ENCODE peak calls at places on chromosomes 16 and 17, in five cellular contexts. W, B, H, G and K are unnamed samples.
A peak's percentile ranks its signal among the peaks of the same experiment; 100 is the strongest.

GRCh38 chr17:43563262-43564079 is 17.3 kb upstream of the ETV4 start:
- DNase-seq in W (no peak), B (no peak), H (no peak), G (no peak), K (no peak)

GRCh38 chr16:84090212-84090611 is 26.5 kb downstream of the MBTPS1 start:
- DNase-seq in W (no peak), B (no peak), H (no peak), G (no peak), K (no peak)

GRCh38 chr17:3861761-3862681 is 16.0 kb upstream of the NCBP3 start:
- DNase-seq in W (no peak), B (no peak), H (no peak), G (no peak), K (peak; percentile 84)

GRCh38 chr17:64399071-64399766 is 8.6 kb upstream of the PECAM1 start:
- DNase-seq in W (no peak), B (no peak), H (no peak), G (no peak), K (no peak)

GRCh38 chr16:28121527-28121926 is 58.0 kb upstream of the GSG1L start:
- DNase-seq in W (no peak), B (no peak), H (no peak), G (no peak), K (no peak)

GRCh38 chr17:29115906-29116651 is 64.1 kb downstream of the MYO18A start:
- DNase-seq in W (no peak), B (no peak), H (no peak), G (no peak), K (no peak)

GRCh38 chr17:81285179-81285878 is 9.8 kb downstream of the SLC38A10 start:
- DNase-seq in W (peak; percentile 56), B (no peak), H (peak; percentile 94), G (peak; percentile 58), K (no peak)

GRCh38 chr17:50270430-50271172 is 3.7 kb upstream of the TMEM92 start:
- DNase-seq in W (peak; percentile 27), B (no peak), H (no peak), G (peak; percentile 19), K (no peak)

GRCh38 chr17:73163043-73163442 is 1.8 kb upstream of the SSTR2 start:
- DNase-seq in W (no peak), B (no peak), H (no peak), G (no peak), K (no peak)

GRCh38 chr16:58098207-58099096 is 30.7 kb downstream of the CFAP20 start:
- DNase-seq in W (no peak), B (no peak), H (no peak), G (no peak), K (no peak)

GRCh38 chr17:3029213-3029913 is 34.0 kb downstream of the OR1D5 start:
- DNase-seq in W (no peak), B (no peak), H (no peak), G (no peak), K (no peak)

GRCh38 chr17:65332375-65332774 is 195.2 kb downstream of the RGS9 start:
- DNase-seq in W (no peak), B (no peak), H (no peak), G (no peak), K (no peak)

GRCh38 chr17:81733507-81734404 is 21.7 kb downstream of the SLC25A10 start:
- DNase-seq in W (peak; percentile 90), B (peak; percentile 73), H (peak; percentile 94), G (peak; percentile 89), K (no peak)

GRCh38 chr16:77499373-77500285 is 64.8 kb upstream of the ADAMTS18 start:
- DNase-seq in W (no peak), B (no peak), H (no peak), G (peak; percentile 8), K (no peak)

GRCh38 chr16:70657956-70658355 is 11.6 kb downstream of the IL34 start:
- DNase-seq in W (no peak), B (no peak), H (no peak), G (no peak), K (no peak)

GRCh38 chr17:27424516-27424915 is 31.7 kb upstream of the KSR1 start:
- DNase-seq in W (no peak), B (no peak), H (no peak), G (no peak), K (no peak)

GRCh38 chr17:42381898-42382297 is 6.3 kb downstream of the STAT3 start:
- DNase-seq in W (no peak), B (no peak), H (no peak), G (no peak), K (no peak)

GRCh38 chr17:17481860-17482259 is 5.1 kb downstream of the MED9 start:
- DNase-seq in W (no peak), B (no peak), H (no peak), G (no peak), K (no peak)

GRCh38 chr16:69410285-69410990 is 14.0 kb upstream of the CYB5B start:
- DNase-seq in W (no peak), B (no peak), H (no peak), G (no peak), K (no peak)

GRCh38 chr17:50146230-50146926 is 4.1 kb downstream of the PPP1R9B start:
- DNase-seq in W (no peak), B (no peak), H (no peak), G (no peak), K (no peak)

GRCh38 chr16:7004266-7004665 is 328.4 kb upstream of the RBFOX1 start:
- DNase-seq in W (no peak), B (no peak), H (no peak), G (no peak), K (peak; percentile 5)

GRCh38 chr16:68272501-68273209 is 8.3 kb downstream of the SLC7A6 start:
- DNase-seq in W (peak; percentile 77), B (no peak), H (no peak), G (peak; percentile 55), K (no peak)

GRCh38 chr16:89892055-89892630 is 18.8 kb downstream of the TCF25 start:
- DNase-seq in W (no peak), B (no peak), H (no peak), G (no peak), K (no peak)

GRCh38 chr17:1461193-1461944 is 5.3 kb upstream of the CRK start:
- DNase-seq in W (no peak), B (no peak), H (no peak), G (no peak), K (no peak)

GRCh38 chr17:1467258-1467657 is 11.2 kb upstream of the CRK start:
- DNase-seq in W (no peak), B (no peak), H (no peak), G (no peak), K (no peak)

GRCh38 chr17:1460233-1460632 is 4.2 kb upstream of the CRK start:
- DNase-seq in W (peak; percentile 94), B (peak; percentile 93), H (no peak), G (peak; percentile 81), K (no peak)

GRCh38 chr17:1464186-1464585 is 8.2 kb upstream of the CRK start:
- DNase-seq in W (no peak), B (no peak), H (no peak), G (no peak), K (no peak)

GRCh38 chr17:1462164-1463112 is 6.4 kb upstream of the CRK start:
- DNase-seq in W (peak; percentile 34), B (no peak), H (no peak), G (no peak), K (no peak)
- TF ChIP-seq POLR2AphosphoS5 in W (no peak), B (no peak), H (no peak), G (no peak), K (peak; percentile 7)

GRCh38 chr17:57576744-57577143 is 168.4 kb downstream of the CCDC182 start:
- DNase-seq in W (no peak), B (no peak), H (no peak), G (no peak), K (no peak)

GRCh38 chr17:57578608-57578990 is 166.5 kb downstream of the CCDC182 start:
- DNase-seq in W (no peak), B (no peak), H (no peak), G (no peak), K (no peak)

GRCh38 chr17:57580055-57580739 is 164.9 kb downstream of the CCDC182 start:
- DNase-seq in W (no peak), B (no peak), H (no peak), G (no peak), K (no peak)

GRCh38 chr17:57577751-57578607 is 167.1 kb downstream of the CCDC182 start:
- DNase-seq in W (no peak), B (no peak), H (peak; percentile 92), G (no peak), K (peak; percentile 95)

GRCh38 chr17:57579245-57579644 is 165.9 kb downstream of the CCDC182 start:
- DNase-seq in W (no peak), B (no peak), H (no peak), G (no peak), K (no peak)
- H3K27ac ChIP-seq in W (no peak overlapping the region), B (no peak overlapping the region), H (no peak overlapping the region), G (no peak overlapping the region), K (no peak overlapping the region)

GRCh38 chr17:78873519-78874340 is 29.3 kb downstream of the CEP295NL start:
- DNase-seq in W (peak; percentile 82), B (no peak), H (no peak), G (no peak), K (no peak)
- TF ChIP-seq POLR2AphosphoS5 in W (no peak), B (no peak), H (peak; percentile 33), G (no peak), K (peak; percentile 48)

DNA sequence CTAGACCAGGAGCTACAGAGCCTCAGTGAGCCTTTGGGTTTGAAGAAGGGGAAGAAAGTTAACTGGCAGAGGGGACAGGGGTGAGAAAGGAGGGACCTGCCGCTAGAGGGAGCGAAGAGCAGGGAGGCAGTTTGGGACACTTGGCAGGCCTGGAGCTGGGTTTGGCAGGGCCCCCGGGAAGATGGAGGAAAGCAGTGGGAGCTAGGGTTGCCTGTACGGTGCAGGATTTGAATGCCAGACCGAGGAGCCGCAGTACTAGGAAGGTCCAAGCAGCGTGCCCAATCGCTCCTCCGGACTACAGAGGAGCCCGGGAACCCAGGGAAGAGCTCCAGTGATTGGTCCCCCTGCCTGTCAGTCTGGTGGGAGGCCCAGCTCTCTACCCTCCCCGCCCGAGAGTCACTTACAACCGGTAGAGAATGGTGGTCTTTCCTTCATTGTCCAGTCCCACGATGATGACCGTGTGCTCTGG is 1.3 kb downstream of the ARL5C start:
- DNase-seq in W (peak; percentile 93), B (peak; percentile 74), H (peak; percentile 95), G (peak; percentile 88), K (no peak)
- H3K27ac ChIP-seq in W (peak overlapping the region; percentile 22), B (no peak overlapping the region), H (no peak overlapping the region), G (peak overlapping the region; percentile 4), K (peak overlapping the region; percentile 50)

GRCh38 chr16:88772871-88773811 is 11.9 kb downstream of the PIEZO1 start:
- DNase-seq in W (no peak), B (peak; percentile 55), H (no peak), G (peak; percentile 66), K (no peak)

GRCh38 chr16:88768041-88768876 is 16.8 kb downstream of the PIEZO1 start:
- DNase-seq in W (no peak), B (peak; percentile 64), H (no peak), G (peak; percentile 60), K (no peak)

GRCh38 chr16:88769617-88770458 is 15.2 kb downstream of the PIEZO1 start:
- DNase-seq in W (no peak), B (peak; percentile 84), H (no peak), G (peak; percentile 61), K (no peak)

GRCh38 chr16:88771294-88771772 is 13.7 kb downstream of the PIEZO1 start:
- DNase-seq in W (no peak), B (no peak), H (no peak), G (no peak), K (no peak)

GRCh38 chr16:88770459-88771293 is 14.3 kb downstream of the PIEZO1 start:
- DNase-seq in W (peak; percentile 40), B (peak; percentile 74), H (no peak), G (peak; percentile 75), K (no peak)
- TF ChIP-seq POLR2AphosphoS5 in W (no peak), B (no peak), H (peak; percentile 73), G (peak; percentile 67), K (peak; percentile 58)